ENCODE peak calls at places on chromosomes 4 and X, in seven cellular contexts. One of them, this sample, is unnamed.
A peak's percentile ranks its signal among the peaks of the same experiment; 100 is the strongest.

GRCh38 chr4:151777471-151777870 is 16.7 kb upstream of the GATB start:
- DNase-seq in epithelial cell of esophagus: no peak
- DNase-seq in HFF-Myc: no peak
- DNase-seq in tibial artery: no peak
- DNase-seq in fibroblast of mammary gland: no peak
- DNase-seq in heart right ventricle: no peak
- DNase-seq in retinal pigment epithelial cell: no peak
- DNase-seq in this sample: no peak

GRCh38 chr4:147103403-147103946 is 157.8 kb upstream of the TTC29 start:
- DNase-seq in epithelial cell of esophagus: peak; percentile 94
- DNase-seq in fibroblast of mammary gland: peak; percentile 98
- DNase-seq in HFF-Myc: no peak
- DNase-seq in tibial artery: peak; percentile 95
- DNase-seq in heart right ventricle: peak; percentile 37
- DNase-seq in retinal pigment epithelial cell: peak; percentile 84
- DNase-seq in this sample: no peak

GRCh38 chr4:85570388-85570787 is 95.4 kb downstream of the ARHGAP24 start:
- DNase-seq in heart right ventricle: no peak
- DNase-seq in tibial artery: no peak
- DNase-seq in retinal pigment epithelial cell: no peak
- DNase-seq in fibroblast of mammary gland: no peak
- DNase-seq in epithelial cell of esophagus: no peak
- DNase-seq in HFF-Myc: no peak
- DNase-seq in this sample: no peak

GRCh38 chr4:120750152-120750525 is 172.4 kb downstream of the PRDM5 start:
- DNase-seq in heart right ventricle: no peak
- DNase-seq in retinal pigment epithelial cell: no peak
- DNase-seq in epithelial cell of esophagus: no peak
- DNase-seq in HFF-Myc: no peak
- DNase-seq in tibial artery: no peak
- DNase-seq in fibroblast of mammary gland: no peak
- DNase-seq in this sample: no peak

GRCh38 chrX:130376077-130376476 is 9.4 kb downstream of the GPR119 start:
- DNase-seq in retinal pigment epithelial cell: no peak
- DNase-seq in tibial artery: no peak
- DNase-seq in fibroblast of mammary gland: no peak
- DNase-seq in HFF-Myc: no peak
- DNase-seq in epithelial cell of esophagus: no peak
- DNase-seq in heart right ventricle: no peak
- DNase-seq in this sample: no peak

GRCh38 chrX:103687073-103687695 is 685 bp upstream of the MORF4L2 start:
- DNase-seq in tibial artery: peak; percentile 93
- DNase-seq in heart right ventricle: peak; percentile 88
- DNase-seq in fibroblast of mammary gland: no peak
- DNase-seq in retinal pigment epithelial cell: peak; percentile 31
- DNase-seq in HFF-Myc: no peak
- DNase-seq in epithelial cell of esophagus: peak; percentile 78
- DNase-seq in this sample: peak; percentile 75

GRCh38 chr4:22245294-22245693 is 270.6 kb downstream of the ADGRA3 start:
- DNase-seq in HFF-Myc: no peak
- DNase-seq in fibroblast of mammary gland: no peak
- DNase-seq in retinal pigment epithelial cell: no peak
- DNase-seq in epithelial cell of esophagus: no peak
- DNase-seq in tibial artery: no peak
- DNase-seq in heart right ventricle: no peak
- DNase-seq in this sample: no peak

GRCh38 chr4:52863324-52863723 is 1.2 kb downstream of the RASL11B start:
- DNase-seq in fibroblast of mammary gland: no peak
- DNase-seq in tibial artery: no peak
- DNase-seq in heart right ventricle: no peak
- DNase-seq in retinal pigment epithelial cell: no peak
- DNase-seq in epithelial cell of esophagus: no peak
- DNase-seq in HFF-Myc: no peak
- DNase-seq in this sample: no peak

GRCh38 chr4:16824278-16824806 is 74.1 kb downstream of the LDB2 start:
- DNase-seq in HFF-Myc: no peak
- DNase-seq in epithelial cell of esophagus: no peak
- DNase-seq in fibroblast of mammary gland: peak; percentile 6
- DNase-seq in retinal pigment epithelial cell: no peak
- DNase-seq in heart right ventricle: no peak
- DNase-seq in tibial artery: no peak
- DNase-seq in this sample: no peak
- TF ChIP-seq CTCF in HFF-Myc: no peak
- TF ChIP-seq CTCF in epithelial cell of esophagus: no peak
- TF ChIP-seq CTCF in fibroblast of mammary gland: no peak
- TF ChIP-seq CTCF in retinal pigment epithelial cell: no peak
- TF ChIP-seq CTCF in heart right ventricle: no peak
- TF ChIP-seq CTCF in tibial artery: no peak
- TF ChIP-seq CTCF in this sample: no peak

DNA sequence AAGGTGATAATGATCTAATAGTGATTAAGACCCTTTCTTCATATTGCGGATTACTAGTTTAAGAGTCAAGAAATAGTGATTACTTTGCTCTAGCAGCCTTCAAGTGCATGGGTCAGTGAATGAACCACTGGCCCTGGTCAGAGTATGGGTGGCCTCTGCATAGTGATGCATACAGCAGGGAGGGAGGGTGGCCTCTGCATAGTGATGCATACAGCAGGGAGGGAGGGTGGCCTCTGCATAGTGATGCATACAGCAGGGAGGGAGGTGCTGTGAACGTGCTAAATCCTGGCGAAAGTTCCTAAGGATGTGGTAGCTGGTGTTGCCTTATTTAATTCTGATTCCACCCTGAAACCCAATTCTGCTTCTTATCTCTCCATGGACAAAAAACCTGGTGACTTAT is 246.7 kb upstream of the ARSJ start:
- DNase-seq in fibroblast of mammary gland: no peak
- DNase-seq in HFF-Myc: no peak
- DNase-seq in epithelial cell of esophagus: no peak
- DNase-seq in heart right ventricle: no peak
- DNase-seq in tibial artery: no peak
- DNase-seq in retinal pigment epithelial cell: no peak
- DNase-seq in this sample: no peak
- TF ChIP-seq CTCF in fibroblast of mammary gland: no peak
- TF ChIP-seq CTCF in HFF-Myc: no peak
- TF ChIP-seq CTCF in epithelial cell of esophagus: no peak
- TF ChIP-seq CTCF in heart right ventricle: no peak
- TF ChIP-seq CTCF in tibial artery: no peak
- TF ChIP-seq CTCF in retinal pigment epithelial cell: no peak
- TF ChIP-seq CTCF in this sample: no peak

GRCh38 chrX:64885850-64886249 is 90.4 kb downstream of the ZC4H2 start:
- DNase-seq in fibroblast of mammary gland: no peak
- DNase-seq in epithelial cell of esophagus: peak; percentile 1
- DNase-seq in HFF-Myc: no peak
- DNase-seq in tibial artery: no peak
- DNase-seq in retinal pigment epithelial cell: no peak
- DNase-seq in heart right ventricle: no peak
- DNase-seq in this sample: no peak
- TF ChIP-seq CTCF in fibroblast of mammary gland: peak; percentile 35
- TF ChIP-seq CTCF in epithelial cell of esophagus: peak; percentile 39
- TF ChIP-seq CTCF in HFF-Myc: peak; percentile 35
- TF ChIP-seq CTCF in tibial artery: no peak
- TF ChIP-seq CTCF in retinal pigment epithelial cell: peak; percentile 32
- TF ChIP-seq CTCF in heart right ventricle: peak; percentile 42
- TF ChIP-seq CTCF in this sample: peak; percentile 52

GRCh38 chr4:122224348-122224747 is 72.2 kb downstream of the BLTP1 start:
- DNase-seq in fibroblast of mammary gland: peak; percentile 13
- DNase-seq in epithelial cell of esophagus: peak; percentile 11
- DNase-seq in heart right ventricle: peak; percentile 5
- DNase-seq in retinal pigment epithelial cell: no peak
- DNase-seq in HFF-Myc: no peak
- DNase-seq in tibial artery: no peak
- DNase-seq in this sample: no peak
- TF ChIP-seq CTCF in fibroblast of mammary gland: peak; percentile 31
- TF ChIP-seq CTCF in epithelial cell of esophagus: peak; percentile 7
- TF ChIP-seq CTCF in heart right ventricle: peak; percentile 45
- TF ChIP-seq CTCF in retinal pigment epithelial cell: peak; percentile 54
- TF ChIP-seq CTCF in HFF-Myc: peak; percentile 17
- TF ChIP-seq CTCF in tibial artery: no peak
- TF ChIP-seq CTCF in this sample: peak; percentile 40

GRCh38 chrX:102129473-102129872 is 4.0 kb downstream of the TCEAL2 start:
- DNase-seq in retinal pigment epithelial cell: no peak
- DNase-seq in HFF-Myc: no peak
- DNase-seq in tibial artery: no peak
- DNase-seq in heart right ventricle: no peak
- DNase-seq in epithelial cell of esophagus: peak; percentile 10
- DNase-seq in fibroblast of mammary gland: peak; percentile 7
- DNase-seq in this sample: no peak
- TF ChIP-seq CTCF in retinal pigment epithelial cell: peak; percentile 41
- TF ChIP-seq CTCF in HFF-Myc: peak; percentile 3
- TF ChIP-seq CTCF in tibial artery: no peak
- TF ChIP-seq CTCF in heart right ventricle: peak; percentile 44
- TF ChIP-seq CTCF in epithelial cell of esophagus: peak; percentile 23
- TF ChIP-seq CTCF in fibroblast of mammary gland: peak; percentile 42
- TF ChIP-seq CTCF in this sample: peak; percentile 36

GRCh38 chrX:8846271-8846670 is 45.1 kb upstream of the FAM9A start:
- DNase-seq in tibial artery: no peak
- DNase-seq in epithelial cell of esophagus: no peak
- DNase-seq in fibroblast of mammary gland: no peak
- DNase-seq in heart right ventricle: no peak
- DNase-seq in HFF-Myc: no peak
- DNase-seq in retinal pigment epithelial cell: peak; percentile 48
- DNase-seq in this sample: no peak

GRCh38 chrX:8851487-8851886 is 50.3 kb upstream of the FAM9A start:
- DNase-seq in HFF-Myc: no peak
- DNase-seq in epithelial cell of esophagus: peak; percentile 10
- DNase-seq in heart right ventricle: no peak
- DNase-seq in tibial artery: no peak
- DNase-seq in retinal pigment epithelial cell: no peak
- DNase-seq in fibroblast of mammary gland: no peak
- DNase-seq in this sample: no peak

GRCh38 chrX:8849462-8849861 is 48.3 kb upstream of the FAM9A start:
- DNase-seq in heart right ventricle: no peak
- DNase-seq in retinal pigment epithelial cell: no peak
- DNase-seq in epithelial cell of esophagus: no peak
- DNase-seq in tibial artery: no peak
- DNase-seq in HFF-Myc: no peak
- DNase-seq in fibroblast of mammary gland: peak; percentile 28
- DNase-seq in this sample: no peak

GRCh38 chrX:8848921-8849320 is 47.7 kb upstream of the FAM9A start:
- DNase-seq in tibial artery: no peak
- DNase-seq in fibroblast of mammary gland: peak; percentile 34
- DNase-seq in retinal pigment epithelial cell: no peak
- DNase-seq in epithelial cell of esophagus: peak; percentile 29
- DNase-seq in HFF-Myc: no peak
- DNase-seq in heart right ventricle: no peak
- DNase-seq in this sample: no peak

DNA sequence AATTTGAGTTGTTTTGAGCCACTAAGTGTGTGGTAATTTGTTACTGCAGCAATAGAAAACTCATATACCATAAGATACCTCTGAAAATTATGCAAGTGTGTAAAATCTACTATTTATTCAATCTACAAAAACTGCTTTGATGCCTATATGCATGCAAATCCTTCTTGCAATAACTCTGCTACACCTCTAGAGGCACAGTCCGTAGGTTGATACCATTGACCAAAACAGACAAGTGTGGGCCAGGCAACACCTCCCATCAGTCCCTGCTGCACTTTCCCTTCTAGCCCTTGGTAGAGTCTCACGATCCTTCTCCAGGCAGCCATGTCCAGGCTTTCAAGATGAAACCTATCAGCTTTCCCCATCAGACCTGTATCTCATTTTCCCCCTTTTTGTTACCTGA is 48.8 kb upstream of the FAM9A start:
- DNase-seq in epithelial cell of esophagus: no peak
- DNase-seq in fibroblast of mammary gland: no peak
- DNase-seq in HFF-Myc: no peak
- DNase-seq in retinal pigment epithelial cell: no peak
- DNase-seq in tibial artery: no peak
- DNase-seq in heart right ventricle: no peak
- DNase-seq in this sample: no peak
- TF ChIP-seq CTCF in epithelial cell of esophagus: peak; percentile 12
- TF ChIP-seq CTCF in fibroblast of mammary gland: peak; percentile 22
- TF ChIP-seq CTCF in HFF-Myc: peak; percentile 11
- TF ChIP-seq CTCF in retinal pigment epithelial cell: peak; percentile 27
- TF ChIP-seq CTCF in tibial artery: no peak
- TF ChIP-seq CTCF in heart right ventricle: no peak
- TF ChIP-seq CTCF in this sample: no peak

GRCh38 chr4:183132081-183132480 is 33.0 kb downstream of the WWC2 start:
- DNase-seq in tibial artery: no peak
- DNase-seq in epithelial cell of esophagus: no peak
- DNase-seq in heart right ventricle: no peak
- DNase-seq in retinal pigment epithelial cell: no peak
- DNase-seq in HFF-Myc: no peak
- DNase-seq in fibroblast of mammary gland: no peak
- DNase-seq in this sample: no peak
- TF ChIP-seq CTCF in tibial artery: no peak
- TF ChIP-seq CTCF in epithelial cell of esophagus: no peak
- TF ChIP-seq CTCF in heart right ventricle: no peak
- TF ChIP-seq CTCF in retinal pigment epithelial cell: no peak
- TF ChIP-seq CTCF in HFF-Myc: no peak
- TF ChIP-seq CTCF in fibroblast of mammary gland: no peak
- TF ChIP-seq CTCF in this sample: no peak

GRCh38 chr4:84451546-84451945 is 47.5 kb downstream of the NKX6-1 start:
- DNase-seq in fibroblast of mammary gland: peak; percentile 27
- DNase-seq in HFF-Myc: no peak
- DNase-seq in retinal pigment epithelial cell: no peak
- DNase-seq in epithelial cell of esophagus: peak; percentile 6
- DNase-seq in tibial artery: no peak
- DNase-seq in heart right ventricle: no peak
- DNase-seq in this sample: no peak
- TF ChIP-seq CTCF in fibroblast of mammary gland: peak; percentile 62
- TF ChIP-seq CTCF in HFF-Myc: peak; percentile 49
- TF ChIP-seq CTCF in retinal pigment epithelial cell: peak; percentile 69
- TF ChIP-seq CTCF in epithelial cell of esophagus: peak; percentile 50
- TF ChIP-seq CTCF in tibial artery: no peak
- TF ChIP-seq CTCF in heart right ventricle: peak; percentile 35
- TF ChIP-seq CTCF in this sample: peak; percentile 57

GRCh38 chr4:184765473-184766346 is 31.8 kb upstream of the CENPU start:
- DNase-seq in heart right ventricle: no peak
- DNase-seq in tibial artery: peak; percentile 49
- DNase-seq in epithelial cell of esophagus: peak; percentile 8
- DNase-seq in HFF-Myc: no peak
- DNase-seq in fibroblast of mammary gland: no peak
- DNase-seq in retinal pigment epithelial cell: no peak
- DNase-seq in this sample: no peak
- TF ChIP-seq CTCF in heart right ventricle: no peak
- TF ChIP-seq CTCF in tibial artery: no peak
- TF ChIP-seq CTCF in epithelial cell of esophagus: no peak
- TF ChIP-seq CTCF in HFF-Myc: no peak
- TF ChIP-seq CTCF in fibroblast of mammary gland: no peak
- TF ChIP-seq CTCF in retinal pigment epithelial cell: no peak
- TF ChIP-seq CTCF in this sample: no peak

DNA sequence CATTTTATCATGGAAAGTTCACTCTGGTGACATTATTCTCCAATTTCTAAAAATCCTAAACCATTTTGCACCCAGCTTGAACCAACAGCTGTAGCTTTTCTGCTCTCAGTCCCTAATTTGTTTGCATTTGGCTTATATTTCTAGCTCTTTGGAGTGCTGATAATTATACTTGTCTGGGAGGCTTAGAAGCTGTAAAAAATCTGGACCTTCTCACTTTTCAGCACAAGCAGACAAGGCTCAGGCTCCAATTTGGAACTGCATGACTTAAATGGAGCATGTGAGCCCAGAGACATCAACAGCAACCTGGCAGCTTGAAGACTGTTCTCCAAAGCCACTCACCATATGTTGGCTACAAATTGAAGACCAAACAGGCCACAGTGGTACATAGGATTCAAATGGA is 170.9 kb upstream of the PCDH18 start:
- DNase-seq in retinal pigment epithelial cell: no peak
- DNase-seq in epithelial cell of esophagus: no peak
- DNase-seq in heart right ventricle: peak; percentile 11
- DNase-seq in fibroblast of mammary gland: no peak
- DNase-seq in HFF-Myc: no peak
- DNase-seq in tibial artery: no peak
- DNase-seq in this sample: no peak
- TF ChIP-seq CTCF in retinal pigment epithelial cell: no peak
- TF ChIP-seq CTCF in epithelial cell of esophagus: no peak
- TF ChIP-seq CTCF in heart right ventricle: no peak
- TF ChIP-seq CTCF in fibroblast of mammary gland: no peak
- TF ChIP-seq CTCF in HFF-Myc: no peak
- TF ChIP-seq CTCF in tibial artery: no peak
- TF ChIP-seq CTCF in this sample: no peak